ENCODE peak calls at places on chromosomes 11 and 22, in four cellular contexts. O is type B pancreatic cell, K is cardiac muscle cell, I is stomach. F is an unnamed sample.

GRCh38 chr11:27673979-27674663 is 26.1 kb downstream of the BDNF start:
- DNase-seq in K (no peak), O (no peak), I (no peak), F (no peak)

GRCh38 chr11:17599460-17599925 is 52.4 kb downstream of the OTOG start:
- DNase-seq in I (peak; percentile 23), K (no peak), O (no peak), F (no peak)

GRCh38 chr11:124481365-124482323 is 36.1 kb upstream of the OR8B8 start:
- DNase-seq in I (no peak), K (peak; percentile 85), O (no peak), F (peak; percentile 68)

GRCh38 chr11:13668957-13669521 is 571 bp downstream of the FAR1 start:
- DNase-seq in I (peak; percentile 41), O (no peak), K (peak; percentile 33), F (peak; percentile 39)

GRCh38 chr11:95074806-95075563 is 8.3 kb downstream of the SRSF8 start:
- DNase-seq in K (peak; percentile 46), I (peak; percentile 86), O (no peak), F (no peak)

GRCh38 chr11:72618801-72619200 is 55.4 kb downstream of the PDE2A start:
- DNase-seq in I (no peak), K (peak; percentile 55), O (no peak), F (no peak)

GRCh38 chr11:13324709-13325108 is 47.1 kb downstream of the BMAL1 start:
- DNase-seq in O (no peak), K (no peak), I (no peak), F (no peak)

GRCh38 chr11:64758330-64759079 is 1.3 kb downstream of the PYGM start:
- DNase-seq in I (no peak), O (no peak), K (no peak), F (peak; percentile 3)

GRCh38 chr11:95404370-95404769 is 173.4 kb upstream of the SESN3 start:
- DNase-seq in K (no peak), O (no peak), I (no peak), F (peak; percentile 71)

GRCh38 chr11:48134221-48134922 is 82.2 kb upstream of the OR4B1 start:
- DNase-seq in O (no peak), I (no peak), K (no peak), F (no peak)

GRCh38 chr22:35930933-35931332 is 97.7 kb downstream of the RBFOX2 start:
- DNase-seq in K (peak; percentile 87), O (no peak), I (no peak), F (peak; percentile 24)

GRCh38 chr11:78223320-78223954 is 34.7 kb downstream of the USP35 start:
- DNase-seq in K (no peak), O (no peak), I (no peak), F (no peak)

GRCh38 chr11:10181811-10182210 is 112.2 kb downstream of the SBF2 start:
- DNase-seq in I (no peak), O (no peak), K (peak; percentile 71), F (no peak)

GRCh38 chr22:26287382-26288228 is 118.3 kb downstream of the SEZ6L start:
- DNase-seq in O (no peak), K (no peak), I (no peak), F (no peak)

GRCh38 chr11:66915866-66916265 is 42.3 kb downstream of the PC start:
- DNase-seq in I (no peak), K (no peak), O (no peak), F (no peak)

GRCh38 chr11:43955381-43956118 is 13.1 kb downstream of the C11orf96 start:
- DNase-seq in O (no peak), K (peak; percentile 34), I (no peak), F (no peak)

GRCh38 chr11:78460468-78460867 is 42.8 kb upstream of the GAB2 start:
- DNase-seq in K (peak; percentile 1), O (no peak), I (no peak), F (no peak)

GRCh38 chr11:78020248-78020647 is 2.8 kb downstream of the KCTD14 start:
- DNase-seq in O (no peak), K (no peak), I (no peak), F (no peak)

DNA sequence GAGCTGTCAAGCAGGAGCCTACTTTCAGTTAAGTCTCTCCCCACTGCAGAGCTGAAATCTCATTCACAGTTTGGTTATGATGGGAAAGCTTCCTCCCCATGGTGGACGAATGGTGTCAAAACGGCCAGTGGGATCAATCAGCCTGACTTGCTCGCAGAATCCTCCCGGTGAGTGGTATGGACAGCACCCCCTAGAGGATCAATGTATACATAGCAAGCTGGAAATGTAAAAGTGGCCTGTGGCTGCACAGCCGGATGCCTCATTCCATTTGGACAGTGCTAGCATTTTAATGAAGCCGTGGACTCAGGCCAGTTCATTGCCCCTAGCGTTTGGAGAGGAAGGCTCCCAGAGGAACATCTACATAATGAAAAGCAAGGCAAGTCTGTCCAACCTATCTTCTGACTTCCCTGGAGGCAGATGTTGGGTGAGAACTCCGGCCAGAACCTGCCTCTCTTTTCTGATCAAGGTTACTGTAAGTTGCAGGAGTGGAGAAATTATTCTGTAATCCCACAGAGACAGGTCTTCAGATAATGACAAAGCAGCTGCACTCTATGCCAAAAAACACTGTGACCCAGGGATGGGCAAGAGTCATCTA is 942.3 kb downstream of the NTM start:
- DNase-seq in I (no peak), O (no peak), K (peak; percentile 55), F (peak; percentile 21)
- TF ChIP-seq CTCF in I (no peak), O (peak; percentile 82), K (peak; percentile 70), F (peak; percentile 79)

GRCh38 chr22:42692239-42693054 is 28.2 kb downstream of the A4GALT start:
- DNase-seq in K (no peak), O (no peak), I (no peak), F (no peak)
- TF ChIP-seq CTCF in K (no peak), O (no peak), I (no peak), F (peak; percentile 37)

GRCh38 chr22:37625737-37626136 is 13.7 kb upstream of the SH3BP1 start:
- DNase-seq in O (no peak), K (no peak), I (no peak), F (no peak)
- TF ChIP-seq CTCF in O (no peak), K (no peak), I (no peak), F (no peak)

DNA sequence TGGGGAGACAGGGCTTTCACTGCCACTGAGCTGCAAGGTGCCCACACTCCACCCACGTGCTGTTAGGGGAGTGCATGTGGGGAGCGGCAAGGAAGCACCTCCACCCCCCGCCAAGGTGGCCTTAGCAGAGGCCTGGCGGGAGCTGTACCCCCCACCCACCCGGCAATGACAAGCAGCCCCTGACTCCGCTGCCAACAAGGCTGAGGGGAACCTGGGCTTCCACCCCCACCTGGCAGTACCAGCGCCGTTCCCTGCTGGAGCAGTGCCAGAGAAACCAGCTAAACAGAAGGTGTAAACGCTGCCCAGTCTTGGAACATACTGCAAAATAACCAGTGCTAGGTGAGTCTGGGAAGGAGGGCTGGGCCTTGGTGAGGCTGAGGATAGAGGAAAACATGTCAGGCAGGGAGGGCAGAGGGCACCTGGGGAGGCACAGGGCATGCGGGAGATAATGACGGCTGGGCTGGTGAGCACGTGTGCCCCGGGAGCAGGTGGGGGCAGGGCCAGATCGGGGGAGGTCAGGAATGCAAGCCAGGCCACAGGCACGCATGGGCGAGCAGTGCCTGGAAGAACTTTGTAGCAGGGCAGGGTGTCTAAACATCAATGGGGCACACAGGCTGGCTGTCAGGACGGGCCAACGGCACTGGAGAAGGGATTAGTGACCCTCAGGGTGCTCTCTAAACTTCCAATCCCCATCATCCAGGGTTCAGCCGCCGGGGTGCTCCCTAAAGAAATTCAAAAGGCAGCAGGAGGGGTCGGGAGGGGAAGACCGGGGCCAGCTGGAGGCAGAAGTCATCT is 6.6 kb downstream of the CERK start:
- DNase-seq in O (no peak), K (no peak), I (peak; percentile 88), F (no peak)
- TF ChIP-seq CTCF in O (no peak), K (no peak), I (no peak), F (no peak)

GRCh38 chr11:119888119-119888518 is 159.1 kb upstream of the NECTIN1 start:
- DNase-seq in K (no peak), O (no peak), I (no peak), F (peak; percentile 67)
- TF ChIP-seq CTCF in K (no peak), O (no peak), I (no peak), F (peak; percentile 24)

DNA sequence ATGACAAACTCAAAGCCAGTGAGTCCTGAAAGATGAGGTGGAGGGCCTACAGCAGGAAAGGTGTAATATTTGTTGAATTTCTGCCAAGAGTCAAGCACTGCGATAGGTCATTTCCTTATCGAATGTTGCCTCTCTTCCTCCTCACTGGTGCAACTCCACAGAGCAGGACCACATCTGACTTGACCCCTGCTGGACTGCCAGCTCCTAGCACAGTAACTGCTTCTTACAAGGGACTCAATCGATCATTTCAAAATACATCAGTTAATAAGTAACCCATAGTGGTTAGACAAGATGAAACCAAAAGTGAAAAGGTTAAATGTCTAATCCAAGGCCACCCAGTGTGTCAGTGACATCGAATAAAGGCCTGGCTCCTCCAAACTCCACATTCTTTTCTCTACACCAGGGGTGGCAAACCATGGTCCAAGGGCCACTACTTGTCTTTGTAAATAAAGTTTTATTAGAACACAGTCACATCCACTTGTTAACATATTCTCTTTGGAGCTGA is 98.5 kb upstream of the CSNK2A3 start:
- DNase-seq in I (no peak), O (no peak), K (peak; percentile 5), F (no peak)
- TF ChIP-seq CTCF in I (no peak), O (peak; percentile 15), K (no peak), F (no peak)

DNA sequence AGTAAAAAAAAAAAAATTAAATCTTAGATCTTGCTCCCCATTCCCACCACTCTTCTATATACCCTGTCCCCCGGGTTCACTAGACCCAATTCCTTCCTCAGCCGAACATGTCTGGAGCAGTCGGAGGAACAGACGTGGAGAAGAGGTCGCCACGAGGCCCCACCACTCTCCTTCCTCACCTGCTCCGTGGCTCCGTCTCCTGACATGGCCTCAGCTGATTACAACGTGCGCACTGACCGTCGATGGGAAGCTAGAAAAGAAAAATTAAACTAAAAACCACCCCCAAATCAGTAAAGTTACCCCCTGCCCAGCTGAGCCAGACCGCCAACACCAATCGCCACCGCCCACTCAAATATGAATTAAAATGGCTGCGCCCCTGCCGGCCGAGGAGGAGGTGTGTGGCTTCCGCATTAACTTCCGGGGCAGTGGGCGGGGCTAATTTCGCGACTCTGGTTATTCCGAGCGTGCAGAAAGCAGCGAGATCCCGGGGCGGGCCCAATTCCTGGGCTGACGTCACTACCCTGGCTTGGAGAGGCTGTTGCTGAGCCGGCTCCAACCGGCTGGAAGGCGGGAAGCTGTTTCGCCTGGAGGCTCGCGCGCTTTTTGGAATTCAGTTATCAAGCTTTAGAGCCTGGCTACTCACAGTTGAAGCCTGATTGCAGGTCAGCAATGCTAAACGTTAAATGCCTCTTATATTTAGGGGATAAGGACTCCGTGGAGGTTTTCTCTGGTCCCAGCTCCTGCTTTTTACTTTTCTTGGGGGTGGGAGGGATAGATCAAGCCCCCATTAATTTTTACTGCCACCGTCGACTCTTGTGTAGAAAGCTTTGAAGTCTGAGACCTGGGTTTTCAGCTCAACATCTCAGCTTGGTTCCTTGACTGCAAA is at the start of gene CSTF3:
- DNase-seq in O (peak; percentile 100), I (peak; percentile 100), K (peak; percentile 99), F (peak; percentile 100)
- TF ChIP-seq CTCF in O (peak; percentile 77), I (peak; percentile 36), K (peak; percentile 31), F (peak; percentile 24)

GRCh38 chr11:45847908-45848316 is 637 bp downstream of the CRY2 start:
- DNase-seq in I (peak; percentile 66), K (peak; percentile 73), O (no peak), F (peak; percentile 21)
- TF ChIP-seq CTCF in I (no peak), K (peak; percentile 18), O (peak; percentile 46), F (peak; percentile 8)

F was measured in WERI-Rb-1.